ENCODE peak calls at places on chromosomes 12 and 14, in eight cellular contexts. U, P, G, X, B, C, D and O are unnamed samples.

GRCh38 chr14:59358105-59358504 is 107.1 kb downstream of the GPR135 start:
- DNase-seq in U (peak), P (no peak), G (no peak), X (peak), B (peak), C (no peak), D (no peak), O (no peak)

GRCh38 chr12:101108130-101108529 is 101.9 kb downstream of the SLC5A8 start:
- DNase-seq in U (no peak), P (no peak), G (no peak), X (no peak), B (no peak), C (no peak), D (no peak), O (no peak)

GRCh38 chr12:89280833-89281533 is 71.3 kb downstream of the DUSP6 start:
- DNase-seq in U (no peak), P (peak), G (no peak), X (no peak), B (no peak), C (no peak), D (peak), O (no peak)

GRCh38 chr14:101078892-101079221 is 175.3 kb upstream of the RTL1 start:
- DNase-seq in U (no peak), P (no peak), G (no peak), X (no peak), B (no peak), C (no peak), D (no peak), O (no peak)

GRCh38 chr12:106030210-106031175 is 108.3 kb downstream of the NUAK1 start:
- DNase-seq in U (no peak), P (no peak), G (peak), X (peak), B (peak), C (no peak), D (no peak), O (peak)

GRCh38 chr14:93727039-93727740 is 61.1 kb downstream of the PRIMA1 start:
- DNase-seq in U (no peak), P (no peak), G (no peak), X (no peak), B (no peak), C (no peak), D (no peak), O (no peak)

GRCh38 chr12:29149691-29150382 is 759 bp downstream of the FAR2 start:
- DNase-seq in U (no peak), P (no peak), G (no peak), X (no peak), B (no peak), C (peak), D (peak), O (no peak)

GRCh38 chr12:100120355-100120754 is 22.3 kb downstream of the BLTP3B start:
- DNase-seq in U (no peak), P (no peak), G (no peak), X (no peak), B (no peak), C (no peak), D (no peak), O (no peak)

GRCh38 chr12:14841761-14842160 is 1.6 kb downstream of the ART4 start:
- DNase-seq in U (peak), P (no peak), G (peak), X (no peak), B (peak), C (no peak), D (no peak), O (peak)

GRCh38 chr12:26633591-26634210 is 199.3 kb downstream of the ITPR2 start:
- DNase-seq in U (no peak), P (no peak), G (no peak), X (peak), B (no peak), C (no peak), D (no peak), O (no peak)

GRCh38 chr12:53327435-53328042 is 6.1 kb upstream of the AAAS start:
- DNase-seq in U (no peak), P (no peak), G (no peak), X (no peak), B (no peak), C (no peak), D (no peak), O (no peak)

GRCh38 chr12:57553343-57554202 is 3.7 kb downstream of the KIF5A start:
- DNase-seq in U (no peak), P (peak), G (no peak), X (no peak), B (no peak), C (no peak), D (no peak), O (no peak)

GRCh38 chr14:56159066-56159465 is 40.9 kb downstream of the PELI2 start:
- DNase-seq in U (no peak), P (no peak), G (no peak), X (no peak), B (no peak), C (no peak), D (no peak), O (no peak)

GRCh38 chr12:24756479-24757024 is 192.3 kb downstream of the BCAT1 start:
- DNase-seq in U (no peak), P (no peak), G (no peak), X (no peak), B (no peak), C (no peak), D (no peak), O (no peak)

GRCh38 chr12:5746020-5746419 is 199.0 kb downstream of the ANO2 start:
- DNase-seq in U (no peak), P (no peak), G (no peak), X (no peak), B (no peak), C (no peak), D (no peak), O (no peak)

GRCh38 chr12:130633771-130634170 is 82.3 kb downstream of the RIMBP2 start:
- DNase-seq in U (no peak), P (peak), G (no peak), X (no peak), B (peak), C (no peak), D (no peak), O (no peak)

GRCh38 chr12:107684990-107685359 is 624 bp upstream of the PWP1 start:
- DNase-seq in U (no peak), P (peak), G (no peak), X (no peak), B (peak), C (peak), D (no peak), O (no peak)

GRCh38 chr14:97219356-97220017 is 422.3 kb downstream of the VRK1 start:
- DNase-seq in U (no peak), P (no peak), G (no peak), X (no peak), B (no peak), C (no peak), D (peak), O (no peak)

GRCh38 chr14:27506272-27506671 is 908.4 kb upstream of the NOVA1 start:
- DNase-seq in U (no peak), P (no peak), G (no peak), X (no peak), B (no peak), C (no peak), D (no peak), O (no peak)

GRCh38 chr12:724194-724855 is 28.1 kb upstream of the WNK1 start:
- DNase-seq in U (no peak), P (no peak), G (no peak), X (no peak), B (peak), C (no peak), D (no peak), O (no peak)

GRCh38 chr14:63853831-63854293 is 1.1 kb downstream of the SYNE2 start:
- DNase-seq in U (peak), P (peak), G (peak), X (no peak), B (peak), C (peak), D (peak), O (peak)

GRCh38 chr12:92487138-92487485 is 215.7 kb upstream of the PLEKHG7 start:
- DNase-seq in U (no peak), P (no peak), G (no peak), X (no peak), B (no peak), C (no peak), D (no peak), O (no peak)

GRCh38 chr12:31315089-31315725 is 10.7 kb downstream of the SINHCAF start:
- DNase-seq in U (no peak), P (no peak), G (no peak), X (no peak), B (no peak), C (no peak), D (no peak), O (no peak)

GRCh38 chr12:47710283-47710682 is 4.5 kb upstream of the RPAP3 start:
- DNase-seq in U (no peak), P (no peak), G (no peak), X (no peak), B (no peak), C (no peak), D (no peak), O (no peak)

GRCh38 chr14:98770151-98770550 is 501.8 kb downstream of the BCL11B start:
- DNase-seq in U (no peak), P (no peak), G (no peak), X (no peak), B (no peak), C (no peak), D (no peak), O (no peak)

GRCh38 chr14:99654235-99655000 is 9.5 kb downstream of the HHIPL1 start:
- DNase-seq in U (peak), P (peak), G (peak), X (peak), B (no peak), C (no peak), D (no peak), O (no peak)

GRCh38 chr12:130079254-130079653 is 83.0 kb upstream of the FZD10 start:
- DNase-seq in U (no peak), P (no peak), G (no peak), X (no peak), B (no peak), C (no peak), D (no peak), O (no peak)

GRCh38 chr12:116138781-116139180 is 138.7 kb downstream of the MED13L start:
- DNase-seq in U (no peak), P (no peak), G (no peak), X (no peak), B (no peak), C (no peak), D (no peak), O (no peak)

GRCh38 chr14:94008234-94008633 is 11.1 kb downstream of the CCDC197 start:
- DNase-seq in U (no peak), P (no peak), G (no peak), X (no peak), B (no peak), C (no peak), D (no peak), O (no peak)

GRCh38 chr12:114954626-114955025 is 270.7 kb upstream of the TBX3 start:
- DNase-seq in U (no peak), P (no peak), G (no peak), X (no peak), B (no peak), C (no peak), D (no peak), O (no peak)